ENCODE peak calls at places on chromosome 1, in nine cellular contexts. One of them, this sample, is unnamed.

GRCh38 chr1:154420172-154420571 is 15.0 kb downstream of the IL6R start:
- DNase-seq in hypothalamus: peak
- DNase-seq in RPMI7951: peak
- DNase-seq in ELR: peak
- DNase-seq in SJSA1: peak
- DNase-seq in activated naive CD4-positive, alpha-beta T cell treated with anti-CD3 and anti-CD28 coated beads for 36 hours: peak
- DNase-seq in anterior cingulate cortex: no peak
- DNase-seq in caudate nucleus: no peak
- DNase-seq in T-helper 1 cell: peak
- DNase-seq in this sample: peak

GRCh38 chr1:16072616-16073484 is 601 bp downstream of the FAM131C start:
- DNase-seq in SJSA1: no peak
- DNase-seq in RPMI7951: no peak
- DNase-seq in anterior cingulate cortex: no peak
- DNase-seq in hypothalamus: no peak
- DNase-seq in ELR: peak
- DNase-seq in caudate nucleus: no peak
- DNase-seq in activated naive CD4-positive, alpha-beta T cell treated with anti-CD3 and anti-CD28 coated beads for 36 hours: no peak
- DNase-seq in T-helper 1 cell: no peak
- DNase-seq in this sample: no peak

GRCh38 chr1:116694524-116694923 is 27.0 kb upstream of the IGSF3 start:
- DNase-seq in activated naive CD4-positive, alpha-beta T cell treated with anti-CD3 and anti-CD28 coated beads for 36 hours: no peak
- DNase-seq in caudate nucleus: no peak
- DNase-seq in T-helper 1 cell: no peak
- DNase-seq in anterior cingulate cortex: no peak
- DNase-seq in SJSA1: no peak
- DNase-seq in hypothalamus: no peak
- DNase-seq in RPMI7951: peak
- DNase-seq in ELR: no peak
- DNase-seq in this sample: no peak

GRCh38 chr1:92478393-92478792 is 8.3 kb downstream of the GFI1 start:
- DNase-seq in hypothalamus: no peak
- DNase-seq in activated naive CD4-positive, alpha-beta T cell treated with anti-CD3 and anti-CD28 coated beads for 36 hours: peak
- DNase-seq in anterior cingulate cortex: no peak
- DNase-seq in RPMI7951: no peak
- DNase-seq in SJSA1: no peak
- DNase-seq in T-helper 1 cell: peak
- DNase-seq in ELR: peak
- DNase-seq in caudate nucleus: no peak
- DNase-seq in this sample: no peak

GRCh38 chr1:158999301-159000069 is 10.2 kb upstream of the IFI16 start:
- DNase-seq in caudate nucleus: peak
- DNase-seq in hypothalamus: peak
- DNase-seq in ELR: peak
- DNase-seq in anterior cingulate cortex: peak
- DNase-seq in SJSA1: peak
- DNase-seq in activated naive CD4-positive, alpha-beta T cell treated with anti-CD3 and anti-CD28 coated beads for 36 hours: no peak
- DNase-seq in T-helper 1 cell: no peak
- DNase-seq in RPMI7951: peak
- DNase-seq in this sample: peak

GRCh38 chr1:97947751-97948150 is 26.9 kb upstream of the DPYD start:
- DNase-seq in anterior cingulate cortex: no peak
- DNase-seq in hypothalamus: no peak
- DNase-seq in activated naive CD4-positive, alpha-beta T cell treated with anti-CD3 and anti-CD28 coated beads for 36 hours: no peak
- DNase-seq in caudate nucleus: no peak
- DNase-seq in ELR: no peak
- DNase-seq in SJSA1: no peak
- DNase-seq in T-helper 1 cell: no peak
- DNase-seq in RPMI7951: peak
- DNase-seq in this sample: no peak

GRCh38 chr1:113605099-113605498 is 154.2 kb downstream of the PHTF1 start:
- DNase-seq in ELR: no peak
- DNase-seq in hypothalamus: no peak
- DNase-seq in T-helper 1 cell: no peak
- DNase-seq in activated naive CD4-positive, alpha-beta T cell treated with anti-CD3 and anti-CD28 coated beads for 36 hours: no peak
- DNase-seq in anterior cingulate cortex: no peak
- DNase-seq in RPMI7951: no peak
- DNase-seq in caudate nucleus: no peak
- DNase-seq in SJSA1: no peak
- DNase-seq in this sample: no peak

GRCh38 chr1:15304708-15305326 is 57.8 kb downstream of the FHAD1 start:
- DNase-seq in RPMI7951: peak
- DNase-seq in activated naive CD4-positive, alpha-beta T cell treated with anti-CD3 and anti-CD28 coated beads for 36 hours: peak
- DNase-seq in hypothalamus: peak
- DNase-seq in T-helper 1 cell: peak
- DNase-seq in SJSA1: peak
- DNase-seq in ELR: peak
- DNase-seq in caudate nucleus: no peak
- DNase-seq in anterior cingulate cortex: no peak
- DNase-seq in this sample: no peak

GRCh38 chr1:54273092-54273836 is 73.3 kb downstream of the MRPL37 start:
- DNase-seq in ELR: peak
- DNase-seq in T-helper 1 cell: no peak
- DNase-seq in activated naive CD4-positive, alpha-beta T cell treated with anti-CD3 and anti-CD28 coated beads for 36 hours: peak
- DNase-seq in SJSA1: no peak
- DNase-seq in RPMI7951: peak
- DNase-seq in caudate nucleus: peak
- DNase-seq in hypothalamus: peak
- DNase-seq in anterior cingulate cortex: no peak
- DNase-seq in this sample: no peak

GRCh38 chr1:207020016-207020708 is 12.4 kb downstream of the C1orf116 start:
- DNase-seq in T-helper 1 cell: no peak
- DNase-seq in hypothalamus: no peak
- DNase-seq in SJSA1: no peak
- DNase-seq in ELR: no peak
- DNase-seq in anterior cingulate cortex: no peak
- DNase-seq in caudate nucleus: no peak
- DNase-seq in RPMI7951: no peak
- DNase-seq in activated naive CD4-positive, alpha-beta T cell treated with anti-CD3 and anti-CD28 coated beads for 36 hours: no peak
- DNase-seq in this sample: no peak

GRCh38 chr1:15180189-15180588 is 26.6 kb downstream of the TMEM51 start:
- DNase-seq in T-helper 1 cell: no peak
- DNase-seq in ELR: no peak
- DNase-seq in SJSA1: no peak
- DNase-seq in anterior cingulate cortex: peak
- DNase-seq in caudate nucleus: peak
- DNase-seq in activated naive CD4-positive, alpha-beta T cell treated with anti-CD3 and anti-CD28 coated beads for 36 hours: no peak
- DNase-seq in RPMI7951: peak
- DNase-seq in hypothalamus: peak
- DNase-seq in this sample: no peak

GRCh38 chr1:107404756-107405155 is 263.9 kb downstream of the NTNG1 start:
- DNase-seq in caudate nucleus: no peak
- DNase-seq in ELR: peak
- DNase-seq in activated naive CD4-positive, alpha-beta T cell treated with anti-CD3 and anti-CD28 coated beads for 36 hours: no peak
- DNase-seq in anterior cingulate cortex: no peak
- DNase-seq in T-helper 1 cell: no peak
- DNase-seq in RPMI7951: no peak
- DNase-seq in hypothalamus: no peak
- DNase-seq in SJSA1: no peak
- DNase-seq in this sample: no peak

GRCh38 chr1:167066333-167067122 is 23.6 kb downstream of the GPA33 start:
- DNase-seq in hypothalamus: peak
- DNase-seq in ELR: peak
- DNase-seq in anterior cingulate cortex: peak
- DNase-seq in RPMI7951: peak
- DNase-seq in caudate nucleus: peak
- DNase-seq in activated naive CD4-positive, alpha-beta T cell treated with anti-CD3 and anti-CD28 coated beads for 36 hours: peak
- DNase-seq in T-helper 1 cell: peak
- DNase-seq in SJSA1: peak
- DNase-seq in this sample: no peak

GRCh38 chr1:91732291-91732953 is 153.5 kb downstream of the TGFBR3 start:
- DNase-seq in T-helper 1 cell: peak
- DNase-seq in ELR: peak
- DNase-seq in hypothalamus: no peak
- DNase-seq in RPMI7951: peak
- DNase-seq in SJSA1: peak
- DNase-seq in activated naive CD4-positive, alpha-beta T cell treated with anti-CD3 and anti-CD28 coated beads for 36 hours: peak
- DNase-seq in caudate nucleus: no peak
- DNase-seq in anterior cingulate cortex: no peak
- DNase-seq in this sample: no peak